ENCODE peak calls at places on chromosomes 6 and 20, in ten cellular contexts. Q, P, I, L, R, B, O, X, Y and W are unnamed samples.

GRCh38 chr20:5786930-5787826 is 37.0 kb downstream of the SHLD1 start:
- DNase-seq in L (no peak), Y (no peak), P (no peak), O (peak), Q (no peak), I (peak), X (peak), R (no peak), B (no peak), W (no peak)

GRCh38 chr6:164998297-164998696 is 311.1 kb downstream of the C6orf118 start:
- DNase-seq in Y (no peak), B (no peak), L (no peak), R (no peak), X (no peak), P (no peak), O (no peak), Q (no peak), I (no peak), W (no peak)

GRCh38 chr6:33833599-33833998 is 29.8 kb upstream of the MLN start:
- DNase-seq in I (no peak), X (no peak), B (no peak), Q (no peak), L (no peak), R (no peak), P (no peak), Y (no peak), O (no peak), W (no peak)

GRCh38 chr6:165983112-165984072 is 184.3 kb downstream of the TBXT start:
- DNase-seq in L (no peak), I (no peak), Y (no peak), O (no peak), B (no peak), X (no peak), P (no peak), Q (no peak), R (no peak), W (no peak)

GRCh38 chr6:36605560-36606391 is 11.6 kb downstream of the SRSF3 start:
- DNase-seq in B (no peak), R (no peak), O (no peak), L (no peak), Y (no peak), X (peak), Q (no peak), P (peak), I (no peak), W (no peak)

GRCh38 chr20:47320990-47321805 is 35.3 kb downstream of the ZMYND8 start:
- DNase-seq in Q (no peak), O (peak), L (peak), I (no peak), B (no peak), X (no peak), R (no peak), Y (no peak), P (no peak), W (no peak)

GRCh38 chr6:113122060-113122459 is 735.1 kb upstream of the MARCKS start:
- DNase-seq in O (peak), Q (no peak), B (no peak), I (peak), X (peak), Y (no peak), R (peak), L (peak), P (no peak), W (peak)

GRCh38 chr6:127518710-127519468 is at the start of gene MTCL3:
- DNase-seq in B (peak), L (peak), X (peak), R (peak), Y (peak), I (peak), Q (peak), O (peak), P (no peak), W (no peak)

GRCh38 chr20:528923-529594 is 14.5 kb downstream of the CSNK2A1 start:
- DNase-seq in X (peak), B (no peak), L (no peak), O (peak), Q (no peak), P (no peak), Y (no peak), R (no peak), I (peak), W (peak)

GRCh38 chr6:155248021-155249001 is 15.5 kb upstream of the CLDN20 start:
- DNase-seq in B (no peak), Q (no peak), X (peak), Y (no peak), O (peak), P (no peak), I (peak), L (peak), R (no peak), W (no peak)

GRCh38 chr6:26440977-26441358 is 664 bp downstream of the BTN3A3 start:
- DNase-seq in Q (no peak), Y (no peak), O (no peak), X (no peak), L (no peak), I (no peak), B (no peak), P (no peak), R (no peak), W (no peak)